ENCODE peak calls at places on chromosomes 13 and 19, in four cellular contexts. D is WERI-Rb-1, H is adrenal gland, W is HCT116. K is an unnamed sample.

GRCh38 chr13:43159007-43159406 is 135.6 kb downstream of the DNAJC15 start:
- DNase-seq in D (no peak), H (no peak), W (no peak), K (peak)

GRCh38 chr13:20258208-20258962 is 26.3 kb upstream of the GJB6 start:
- DNase-seq in D (no peak), H (no peak), W (no peak), K (no peak)

GRCh38 chr19:51127755-51128154 is 3.0 kb downstream of the SIGLEC9 start:
- DNase-seq in D (no peak), H (peak), W (no peak), K (no peak)

GRCh38 chr19:17243854-17244617 is 1.7 kb downstream of the NR2F6 start:
- DNase-seq in D (peak), H (peak), W (no peak), K (no peak)

GRCh38 chr13:114077938-114078335 is 54.5 kb downstream of the RASA3 start:
- DNase-seq in D (no peak), H (peak), W (no peak), K (peak)

GRCh38 chr13:88601949-88602348 is 930.8 kb downstream of the SLITRK5 start:
- DNase-seq in D (no peak), H (no peak), W (no peak), K (no peak)

GRCh38 chr13:40667622-40667978 is 1.2 kb upstream of the FOXO1 start:
- DNase-seq in D (no peak), H (no peak), W (no peak), K (no peak)

GRCh38 chr13:34044660-34045080 is 226.7 kb downstream of the RFC3 start:
- DNase-seq in D (no peak), H (no peak), W (peak), K (peak)

GRCh38 chr13:21100211-21100610 is 38.8 kb upstream of the LATS2 start:
- DNase-seq in D (no peak), H (no peak), W (no peak), K (no peak)

GRCh38 chr19:1253514-1254080 is 5.2 kb downstream of the MIDN start:
- DNase-seq in D (no peak), H (no peak), W (no peak), K (no peak)

GRCh38 chr13:41554180-41554579 is 96.8 kb downstream of the RGCC start:
- DNase-seq in D (no peak), H (no peak), W (no peak), K (no peak)

GRCh38 chr13:28100149-28101121 is at the start of gene FLT3:
- DNase-seq in D (peak), H (no peak), W (peak), K (no peak)

GRCh38 chr13:71240906-71241305 is 626.1 kb downstream of the DACH1 start:
- DNase-seq in D (no peak), H (no peak), W (no peak), K (no peak)

GRCh38 chr19:47221080-47221841 is 9.7 kb downstream of the BBC3 start:
- DNase-seq in D (no peak), H (no peak), W (no peak), K (no peak)

GRCh38 chr19:35342430-35342829 is 5.3 kb upstream of the FFAR1 start:
- DNase-seq in D (peak), H (no peak), W (no peak), K (no peak)

GRCh38 chr19:35345671-35346111 is 2.0 kb upstream of the FFAR1 start:
- DNase-seq in D (no peak), H (no peak), W (no peak), K (no peak)

GRCh38 chr19:35347171-35347929 is at the start of gene FFAR1:
- DNase-seq in D (no peak), H (peak), W (no peak), K (no peak)

GRCh38 chr19:35346193-35347052 is 1.3 kb upstream of the FFAR1 start:
- DNase-seq in D (no peak), H (peak), W (no peak), K (no peak)

DNA sequence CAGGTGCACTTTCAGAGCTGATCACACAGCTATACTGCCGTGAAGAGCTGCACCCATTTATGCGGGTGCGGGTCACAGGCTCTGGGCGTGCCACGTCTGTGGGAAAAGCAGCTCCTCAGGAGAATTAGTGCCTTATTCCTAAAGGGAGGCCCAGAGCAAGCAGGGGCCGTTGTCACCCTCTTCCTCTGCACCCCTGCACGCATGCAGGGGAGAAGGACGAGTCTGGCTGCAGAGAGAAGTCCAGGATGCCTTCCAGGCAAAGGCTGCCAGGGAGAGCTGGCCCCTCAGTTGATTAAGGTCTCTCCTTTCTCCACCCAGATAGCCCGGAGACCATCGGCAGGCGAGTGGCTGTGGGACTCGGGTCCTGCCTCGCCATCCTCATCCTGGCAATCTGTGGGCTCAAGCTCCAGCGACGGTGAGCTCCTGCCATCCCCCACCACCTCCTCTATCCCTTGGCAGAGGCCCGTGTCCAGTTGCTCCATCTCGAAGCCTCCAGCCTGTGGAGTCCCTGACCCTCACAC is 3.1 kb upstream of the FFAR1 start:
- DNase-seq in D (no peak), H (peak), W (no peak), K (no peak)
- TF ChIP-seq CTCF in D (no peak), H (no peak), W (no peak), K (no peak)

DNA sequence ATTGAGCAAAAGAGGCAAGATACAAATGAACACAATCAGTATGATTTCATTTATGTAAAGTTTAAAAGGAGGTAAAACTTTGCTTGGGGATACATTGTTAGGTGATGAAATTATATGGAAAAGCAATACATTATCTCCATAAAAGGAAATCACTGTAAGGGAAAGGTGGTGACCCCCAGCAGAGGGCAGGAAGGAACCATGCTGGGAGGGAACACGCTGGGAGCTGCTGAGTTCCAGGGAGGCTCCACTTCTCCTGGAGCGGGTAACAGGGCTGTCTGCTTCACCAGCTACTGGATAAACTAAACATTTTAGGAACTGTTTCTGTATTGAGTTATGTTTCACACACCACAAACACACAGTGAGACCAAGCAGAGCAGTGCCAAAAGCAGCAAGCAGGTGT is 91.2 kb downstream of the KATNAL1 start:
- DNase-seq in D (no peak), H (no peak), W (no peak), K (no peak)
- TF ChIP-seq CTCF in D (no peak), H (no peak), W (no peak), K (no peak)

GRCh38 chr13:30792257-30793000 is 57.1 kb downstream of the ALOX5AP start:
- DNase-seq in D (peak), H (peak), W (peak), K (peak)
- TF ChIP-seq CTCF in D (no peak), H (peak), W (no peak), K (peak)

GRCh38 chr13:105202384-105202783 is 1333.1 kb downstream of the EFNB2 start:
- DNase-seq in D (peak), H (peak), W (peak), K (no peak)
- TF ChIP-seq CTCF in D (peak), H (peak), W (peak), K (peak)

DNA sequence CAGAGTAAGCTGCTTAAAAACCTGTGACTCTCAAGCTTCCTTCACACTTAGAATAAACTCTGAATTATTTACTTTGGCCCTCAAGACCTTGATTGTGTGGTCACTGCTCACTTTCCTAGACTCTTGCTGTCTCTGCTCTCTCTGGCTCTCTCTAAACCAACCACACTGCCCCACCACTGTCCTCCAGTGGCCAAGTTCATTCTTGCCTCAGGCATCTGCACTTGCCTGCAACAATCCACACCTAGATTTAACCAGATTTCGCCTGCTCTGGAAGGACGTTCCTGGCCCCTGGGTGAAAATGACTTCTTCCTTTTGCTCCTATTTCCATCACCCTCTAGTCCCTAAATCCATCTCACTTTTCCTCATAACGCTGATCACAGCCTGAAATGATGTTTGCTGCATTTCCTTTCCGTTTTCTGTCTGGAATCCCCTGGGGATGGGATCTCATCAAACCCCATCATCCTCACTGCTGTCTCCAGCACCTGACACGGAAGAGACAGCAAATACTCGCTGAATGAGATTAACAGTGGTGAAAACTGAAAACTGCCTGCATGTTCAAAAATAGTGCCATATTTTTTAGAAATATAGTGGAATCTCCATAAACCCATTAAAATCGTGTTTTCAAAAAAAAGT is 232.6 kb downstream of the UQCRFS1 start:
- DNase-seq in D (no peak), H (no peak), W (no peak), K (no peak)
- TF ChIP-seq CTCF in D (no peak), H (peak), W (no peak), K (no peak)

DNA sequence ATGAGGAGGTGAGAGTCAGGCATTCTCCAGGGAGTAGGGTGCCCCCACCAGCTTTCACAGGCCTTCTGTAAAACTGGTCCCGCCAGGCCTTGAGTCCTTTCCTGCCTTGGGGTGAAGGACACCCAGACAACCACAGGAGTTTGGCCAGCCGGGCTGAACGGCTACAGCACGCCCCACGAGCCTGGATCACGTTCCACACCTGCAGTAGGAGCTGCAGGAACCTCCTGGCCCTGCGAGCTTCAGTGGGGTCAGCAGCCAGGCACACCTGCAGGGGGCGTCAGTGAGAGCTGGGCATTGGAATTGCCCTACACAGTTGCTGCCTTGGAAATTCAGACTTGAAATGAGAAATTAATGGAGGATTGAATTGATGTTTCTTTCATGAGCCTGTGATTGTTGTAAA is 45.7 kb downstream of the COL4A2 start:
- DNase-seq in D (peak), H (no peak), W (no peak), K (no peak)
- TF ChIP-seq CTCF in D (peak), H (no peak), W (peak), K (peak)

GRCh38 chr19:31733591-31733990 is 384.4 kb upstream of the TSHZ3 start:
- DNase-seq in D (no peak), H (no peak), W (no peak), K (no peak)
- TF ChIP-seq CTCF in D (no peak), H (no peak), W (no peak), K (no peak)

GRCh38 chr19:21915411-21915810 is 79.4 kb upstream of the ZNF43 start:
- DNase-seq in D (no peak), H (no peak), W (no peak), K (no peak)

GRCh38 chr19:21907516-21907915 is 71.5 kb upstream of the ZNF43 start:
- DNase-seq in D (no peak), H (no peak), W (no peak), K (no peak)

GRCh38 chr19:21908066-21908465 is 72.1 kb upstream of the ZNF43 start:
- DNase-seq in D (no peak), H (no peak), W (no peak), K (no peak)

GRCh38 chr19:21910318-21910717 is 74.3 kb upstream of the ZNF43 start:
- DNase-seq in D (no peak), H (no peak), W (no peak), K (no peak)

DNA sequence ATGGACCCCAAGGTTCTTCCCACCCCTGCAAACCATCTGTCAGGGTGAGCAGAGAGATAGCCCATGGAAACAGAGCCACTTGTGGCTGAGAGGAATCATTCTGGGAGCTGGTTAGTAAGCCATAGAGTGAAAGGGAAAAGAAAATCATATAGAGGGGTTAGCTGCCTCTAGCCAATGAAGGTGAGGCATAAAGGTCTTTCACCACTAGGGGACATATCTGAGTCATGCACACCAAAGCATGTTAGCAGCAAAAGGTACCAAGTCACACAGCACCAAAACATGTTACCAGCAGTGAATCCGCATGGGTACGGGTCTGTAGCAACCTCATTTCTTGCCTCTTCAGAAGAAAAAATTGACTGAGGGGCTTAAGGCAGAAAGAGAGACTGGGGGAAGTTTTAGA is 76.7 kb upstream of the ZNF43 start:
- DNase-seq in D (peak), H (no peak), W (no peak), K (no peak)
- TF ChIP-seq CTCF in D (peak), H (no peak), W (no peak), K (no peak)

K was measured in HFF-Myc.